ENCODE peak calls at places on chromosome 22, in ten cellular contexts. D, K, L, Q, I, F, X, B, M and O are unnamed samples.

GRCh38 chr22:40955516-40955915 is 4.3 kb downstream of the RBX1 start:
- DNase-seq in Q (no peak), D (no peak), K (no peak), L (no peak), M (no peak), I (no peak), B (no peak), X (no peak), F (no peak), O (no peak)

GRCh38 chr22:36329217-36330078 is 58.3 kb downstream of the MYH9 start:
- DNase-seq in I (peak; percentile 67), X (peak; percentile 63), F (no peak), K (no peak), B (no peak), Q (no peak), M (peak; percentile 92), L (peak; percentile 63), D (peak; percentile 81), O (peak; percentile 96)

GRCh38 chr22:38549106-38549884 is 20.7 kb downstream of the DMC1 start:
- DNase-seq in I (no peak), K (no peak), Q (no peak), X (no peak), F (no peak), B (no peak), M (no peak), D (no peak), L (no peak), O (no peak)

GRCh38 chr22:20238567-20239062 is 29.5 kb downstream of the RTN4R start:
- DNase-seq in B (no peak), X (peak; percentile 57), F (no peak), M (peak; percentile 48), K (peak; percentile 36), D (no peak), Q (no peak), I (peak; percentile 49), L (peak; percentile 79), O (no peak)

GRCh38 chr22:37242395-37242918 is 1.6 kb downstream of the RAC2 start:
- DNase-seq in X (peak; percentile 92), B (peak; percentile 92), F (peak; percentile 17), L (peak; percentile 34), K (peak; percentile 90), M (no peak), Q (no peak), I (peak; percentile 87), D (peak; percentile 90), O (no peak)

GRCh38 chr22:23877566-23877965 is 16.6 kb upstream of the MIF start:
- DNase-seq in X (no peak), I (no peak), Q (no peak), L (no peak), B (no peak), F (no peak), K (no peak), D (no peak), M (no peak), O (no peak)

GRCh38 chr22:36327922-36328551 is 59.7 kb downstream of the MYH9 start:
- DNase-seq in I (no peak), Q (no peak), B (no peak), K (no peak), X (no peak), D (no peak), F (peak; percentile 70), L (peak; percentile 78), M (no peak), O (no peak)

GRCh38 chr22:35039625-35040024 is 26.3 kb upstream of the ISX start:
- DNase-seq in Q (no peak), I (no peak), M (no peak), D (no peak), F (no peak), B (no peak), X (no peak), K (no peak), L (no peak), O (no peak)

GRCh38 chr22:36350751-36351594 is 36.8 kb downstream of the MYH9 start:
- DNase-seq in L (peak; percentile 68), F (no peak), K (no peak), D (no peak), Q (no peak), B (no peak), M (peak; percentile 79), X (no peak), I (no peak), O (no peak)

GRCh38 chr22:43446881-43447280 is 35.1 kb downstream of the MPPED1 start:
- DNase-seq in B (no peak), I (no peak), D (no peak), F (no peak), M (peak; percentile 9), Q (no peak), K (no peak), X (no peak), L (peak; percentile 32), O (peak; percentile 4)

GRCh38 chr22:29230916-29231875 is 25.5 kb downstream of the EMID1 start:
- DNase-seq in L (no peak), D (no peak), K (no peak), M (no peak), B (no peak), Q (no peak), I (no peak), X (no peak), F (no peak), O (no peak)

GRCh38 chr22:46972256-46972655 is 209.8 kb downstream of the TBC1D22A start:
- DNase-seq in F (no peak), M (no peak), I (no peak), B (peak; percentile 47), X (no peak), L (no peak), K (no peak), D (no peak), Q (no peak), O (no peak)

GRCh38 chr22:40898850-40899357 is 37.0 kb upstream of the DNAJB7 start:
- DNase-seq in K (peak; percentile 75), I (no peak), B (no peak), Q (no peak), M (peak; percentile 49), L (no peak), X (peak; percentile 12), F (no peak), D (no peak), O (peak; percentile 4)

GRCh38 chr22:47221840-47222615 is 459.6 kb downstream of the TBC1D22A start:
- DNase-seq in M (no peak), K (no peak), X (no peak), B (no peak), F (no peak), I (no peak), D (no peak), Q (no peak), L (no peak), O (no peak)

GRCh38 chr22:47301820-47302475 is 539.5 kb downstream of the TBC1D22A start:
- DNase-seq in L (no peak), K (no peak), F (no peak), M (no peak), B (peak; percentile 43), I (no peak), X (no peak), D (no peak), Q (no peak), O (no peak)

GRCh38 chr22:44182591-44183588 is 2.2 kb downstream of the PARVG start:
- DNase-seq in K (no peak), D (no peak), B (peak; percentile 94), Q (peak; percentile 34), I (peak; percentile 56), L (peak; percentile 24), X (peak; percentile 77), M (no peak), F (peak; percentile 49), O (no peak)

GRCh38 chr22:17359501-17359900 is 9.8 kb upstream of the CECR2 start:
- DNase-seq in L (no peak), K (no peak), X (peak; percentile 10), I (no peak), M (no peak), F (no peak), B (no peak), D (no peak), Q (no peak), O (no peak)

GRCh38 chr22:49767355-49768062 is 60.2 kb downstream of the BRD1 start:
- DNase-seq in L (no peak), B (peak; percentile 34), I (peak; percentile 33), M (peak; percentile 55), K (peak; percentile 46), Q (no peak), F (peak; percentile 4), D (no peak), X (peak; percentile 65), O (peak; percentile 26)

GRCh38 chr22:19122143-19122751 is at the start of gene DGCR2:
- DNase-seq in K (peak; percentile 96), Q (peak; percentile 93), B (peak; percentile 99), D (peak; percentile 93), L (peak; percentile 98), I (peak; percentile 94), F (peak; percentile 99), M (peak; percentile 92), X (peak; percentile 96), O (peak; percentile 85)

GRCh38 chr22:38505595-38506117 is 455 bp downstream of the DDX17 start:
- DNase-seq in Q (peak; percentile 65), D (peak; percentile 36), K (peak; percentile 53), F (peak; percentile 70), B (peak; percentile 91), M (peak; percentile 59), X (no peak), L (peak; percentile 86), I (no peak), O (no peak)

GRCh38 chr22:46245515-46245914 is 4.6 kb downstream of the CDPF1 start:
- DNase-seq in I (no peak), B (no peak), D (no peak), X (no peak), K (no peak), M (no peak), F (peak; percentile 41), L (peak; percentile 25), Q (no peak), O (no peak)

GRCh38 chr22:19666663-19667593 is 47.4 kb upstream of the SEPTIN5 start:
- DNase-seq in K (no peak), F (no peak), B (no peak), L (no peak), X (no peak), D (no peak), M (no peak), Q (no peak), I (no peak), O (peak; percentile 33)

GRCh38 chr22:49450521-49450920 is 377.2 kb downstream of the BRD1 start:
- DNase-seq in M (no peak), L (no peak), B (no peak), Q (no peak), K (no peak), X (no peak), I (no peak), F (no peak), D (no peak), O (no peak)

GRCh38 chr22:28930357-28931007 is 47.1 kb downstream of the ZNRF3 start:
- DNase-seq in B (no peak), I (no peak), D (no peak), X (no peak), Q (no peak), F (no peak), K (no peak), M (no peak), L (no peak), O (peak; percentile 15)